ENCODE peak calls at places on chromosome 21, in five cellular contexts. X, T, I, Z and E are unnamed samples.
A peak's percentile ranks its signal among the peaks of the same experiment; 100 is the strongest.

GRCh38 chr21:16211339-16212303 is 481.8 kb downstream of the USP25 start:
- DNase-seq in X (no peak), T (no peak), I (no peak), Z (no peak), E (no peak)

GRCh38 chr21:43969115-43969444 is 43.0 kb upstream of the TRAPPC10 start:
- DNase-seq in X (no peak), T (no peak), I (no peak), Z (no peak), E (no peak)

GRCh38 chr21:43191971-43192370 is 23.2 kb downstream of the CRYAA start:
- DNase-seq in X (no peak), T (no peak), I (no peak), Z (no peak), E (no peak)

GRCh38 chr21:36113647-36114428 is 21.0 kb upstream of the CBR3 start:
- DNase-seq in X (no peak), T (no peak), I (peak; percentile 48), Z (no peak), E (no peak)

GRCh38 chr21:33644383-33645074 is 2.2 kb downstream of the ITSN1 start:
- DNase-seq in X (no peak), T (no peak), I (no peak), Z (no peak), E (no peak)

GRCh38 chr21:14545906-14546480 is at the start of gene SAMSN1:
- DNase-seq in X (peak; percentile 55), T (no peak), I (peak; percentile 46), Z (no peak), E (peak; percentile 30)

GRCh38 chr21:34130598-34130985 is 57.2 kb downstream of the MRPS6 start:
- DNase-seq in X (no peak), T (no peak), I (no peak), Z (no peak), E (no peak)

GRCh38 chr21:27694667-27695066 is 727.8 kb upstream of the ADAMTS5 start:
- DNase-seq in X (no peak), T (no peak), I (no peak), Z (no peak), E (no peak)

GRCh38 chr21:32298658-32299081 is at the start of gene MRAP:
- DNase-seq in X (no peak), T (no peak), I (no peak), Z (no peak), E (no peak)

GRCh38 chr21:26834181-26834945 is 10.8 kb downstream of the ADAMTS1 start:
- DNase-seq in X (no peak), T (no peak), I (no peak), Z (no peak), E (no peak)

GRCh38 chr21:17612023-17612564 is 607 bp downstream of the BTG3 start:
- DNase-seq in X (no peak), T (peak; percentile 18), I (peak; percentile 34), Z (no peak), E (no peak)

GRCh38 chr21:17414766-17415165 is 98.1 kb upstream of the CXADR start:
- DNase-seq in X (no peak), T (no peak), I (no peak), Z (no peak), E (no peak)

GRCh38 chr21:44498280-44498964 is 41.6 kb downstream of the KRTAP10-1 start:
- DNase-seq in X (no peak), T (no peak), I (no peak), Z (no peak), E (no peak)

GRCh38 chr21:44374601-44375280 is 21.3 kb downstream of the TRPM2 start:
- DNase-seq in X (no peak), T (no peak), I (no peak), Z (no peak), E (no peak)

GRCh38 chr21:41848533-41848932 is 30.6 kb downstream of the PRDM15 start:
- DNase-seq in X (no peak), T (no peak), I (no peak), Z (no peak), E (no peak)

GRCh38 chr21:43691801-43692200 is 27.1 kb upstream of the PDXK start:
- DNase-seq in X (no peak), T (no peak), I (no peak), Z (no peak), E (no peak)

GRCh38 chr21:34204481-34205439 is 131.4 kb downstream of the MRPS6 start:
- DNase-seq in X (no peak), T (no peak), I (no peak), Z (no peak), E (no peak)

GRCh38 chr21:42525228-42525604 is 11.6 kb downstream of the SLC37A1 start:
- DNase-seq in X (no peak), T (no peak), I (no peak), Z (no peak), E (no peak)

GRCh38 chr21:26405735-26406361 is 167.2 kb downstream of the CYYR1 start:
- DNase-seq in X (no peak), T (no peak), I (no peak), Z (peak; percentile 49), E (no peak)

GRCh38 chr21:43812139-43812821 is 22.9 kb downstream of the RRP1 start:
- DNase-seq in X (no peak), T (no peak), I (no peak), Z (no peak), E (no peak)

GRCh38 chr21:15749868-15750174 is 20.0 kb downstream of the USP25 start:
- DNase-seq in X (no peak), T (no peak), I (no peak), Z (no peak), E (no peak)

GRCh38 chr21:26096494-26096893 is 74.1 kb downstream of the APP start:
- DNase-seq in X (no peak), T (no peak), I (no peak), Z (no peak), E (no peak)

GRCh38 chr21:38310619-38311018 is 53.8 kb downstream of the KCNJ15 start:
- DNase-seq in X (no peak), T (no peak), I (no peak), Z (no peak), E (no peak)

GRCh38 chr21:39439232-39439631 is 6.3 kb downstream of the LCA5L start:
- DNase-seq in X (no peak), T (no peak), I (no peak), Z (no peak), E (no peak)

GRCh38 chr21:42317341-42317741 is 2.1 kb upstream of the TFF3 start:
- DNase-seq in X (no peak), T (no peak), I (no peak), Z (no peak), E (no peak)

GRCh38 chr21:33587792-33588484 is 546 bp downstream of the DONSON start:
- DNase-seq in X (peak; percentile 2), T (no peak), I (no peak), Z (no peak), E (peak; percentile 11)

GRCh38 chr21:23131177-23131576 is 2133.0 kb downstream of the NCAM2 start:
- DNase-seq in X (no peak), T (no peak), I (no peak), Z (no peak), E (no peak)